ENCODE peak calls at places on chromosomes 3 and 15, in ten cellular contexts. One of them, this sample, is unnamed.

GRCh38 chr3:52227766-52228165 is 2.3 kb upstream of the TLR9 start:
- DNase-seq in MM.1S: no peak
- DNase-seq in body of pancreas: no peak
- DNase-seq in ovary: no peak
- DNase-seq in hepatocyte: no peak
- DNase-seq in esophagus squamous epithelium: no peak
- DNase-seq in pancreas: no peak
- DNase-seq in stomach: no peak
- DNase-seq in tibial artery: no peak
- DNase-seq in PC-3: no peak
- DNase-seq in this sample: no peak

GRCh38 chr15:56758770-56759449 is 25.6 kb upstream of the ZNF280D start:
- DNase-seq in MM.1S: no peak
- DNase-seq in body of pancreas: no peak
- DNase-seq in ovary: no peak
- DNase-seq in hepatocyte: no peak
- DNase-seq in esophagus squamous epithelium: no peak
- DNase-seq in pancreas: no peak
- DNase-seq in stomach: no peak
- DNase-seq in tibial artery: no peak
- DNase-seq in PC-3: peak
- DNase-seq in this sample: no peak

GRCh38 chr15:66269326-66270090 is 16.0 kb upstream of the MEGF11 start:
- DNase-seq in MM.1S: no peak
- DNase-seq in body of pancreas: no peak
- DNase-seq in ovary: no peak
- DNase-seq in hepatocyte: peak
- DNase-seq in esophagus squamous epithelium: no peak
- DNase-seq in pancreas: no peak
- DNase-seq in stomach: no peak
- DNase-seq in tibial artery: no peak
- DNase-seq in PC-3: peak
- DNase-seq in this sample: no peak

GRCh38 chr3:33947272-33948195 is 149.1 kb downstream of the PDCD6IP start:
- DNase-seq in MM.1S: no peak
- DNase-seq in body of pancreas: no peak
- DNase-seq in ovary: no peak
- DNase-seq in hepatocyte: no peak
- DNase-seq in esophagus squamous epithelium: no peak
- DNase-seq in pancreas: no peak
- DNase-seq in stomach: no peak
- DNase-seq in tibial artery: no peak
- DNase-seq in PC-3: no peak
- DNase-seq in this sample: no peak

GRCh38 chr3:27888562-27888961 is 166.4 kb upstream of the EOMES start:
- DNase-seq in MM.1S: no peak
- DNase-seq in body of pancreas: no peak
- DNase-seq in ovary: no peak
- DNase-seq in hepatocyte: no peak
- DNase-seq in esophagus squamous epithelium: no peak
- DNase-seq in pancreas: no peak
- DNase-seq in stomach: no peak
- DNase-seq in tibial artery: no peak
- DNase-seq in PC-3: no peak
- DNase-seq in this sample: no peak

GRCh38 chr3:32569540-32570425 is 875 bp downstream of the DYNC1LI1 start:
- DNase-seq in MM.1S: peak
- DNase-seq in body of pancreas: peak
- DNase-seq in ovary: peak
- DNase-seq in hepatocyte: peak
- DNase-seq in esophagus squamous epithelium: no peak
- DNase-seq in pancreas: peak
- DNase-seq in stomach: peak
- DNase-seq in tibial artery: peak
- DNase-seq in PC-3: peak
- DNase-seq in this sample: peak

GRCh38 chr15:43277901-43278300 is 11.2 kb upstream of the TGM5 start:
- DNase-seq in MM.1S: no peak
- DNase-seq in body of pancreas: no peak
- DNase-seq in ovary: no peak
- DNase-seq in hepatocyte: no peak
- DNase-seq in esophagus squamous epithelium: no peak
- DNase-seq in pancreas: no peak
- DNase-seq in stomach: no peak
- DNase-seq in tibial artery: no peak
- DNase-seq in PC-3: no peak
- DNase-seq in this sample: no peak

GRCh38 chr15:87498545-87498944 is 758.0 kb downstream of the NTRK3 start:
- DNase-seq in MM.1S: no peak
- DNase-seq in body of pancreas: no peak
- DNase-seq in ovary: no peak
- DNase-seq in hepatocyte: peak
- DNase-seq in esophagus squamous epithelium: no peak
- DNase-seq in pancreas: no peak
- DNase-seq in stomach: no peak
- DNase-seq in tibial artery: no peak
- DNase-seq in PC-3: peak
- DNase-seq in this sample: no peak

GRCh38 chr3:105402287-105402801 is 35.6 kb downstream of the ALCAM start:
- DNase-seq in MM.1S: no peak
- DNase-seq in body of pancreas: no peak
- DNase-seq in ovary: no peak
- DNase-seq in hepatocyte: peak
- DNase-seq in esophagus squamous epithelium: no peak
- DNase-seq in pancreas: peak
- DNase-seq in stomach: no peak
- DNase-seq in tibial artery: no peak
- DNase-seq in PC-3: peak
- DNase-seq in this sample: no peak

GRCh38 chr3:52428151-52429005 is 16.5 kb downstream of the SEMA3G start:
- DNase-seq in MM.1S: peak
- DNase-seq in body of pancreas: peak
- DNase-seq in ovary: peak
- DNase-seq in hepatocyte: peak
- DNase-seq in esophagus squamous epithelium: no peak
- DNase-seq in pancreas: no peak
- DNase-seq in stomach: peak
- DNase-seq in tibial artery: peak
- DNase-seq in PC-3: peak
- DNase-seq in this sample: no peak

GRCh38 chr3:90184861-90185260 is 1077.4 kb downstream of the EPHA3 start:
- DNase-seq in MM.1S: no peak
- DNase-seq in body of pancreas: no peak
- DNase-seq in ovary: no peak
- DNase-seq in hepatocyte: no peak
- DNase-seq in esophagus squamous epithelium: no peak
- DNase-seq in pancreas: no peak
- DNase-seq in stomach: no peak
- DNase-seq in tibial artery: no peak
- DNase-seq in PC-3: peak
- DNase-seq in this sample: no peak

GRCh38 chr15:89784686-89784960 is 8.5 kb downstream of the MESP2 start:
- DNase-seq in MM.1S: no peak
- DNase-seq in body of pancreas: no peak
- DNase-seq in ovary: no peak
- DNase-seq in hepatocyte: no peak
- DNase-seq in esophagus squamous epithelium: no peak
- DNase-seq in pancreas: no peak
- DNase-seq in stomach: no peak
- DNase-seq in tibial artery: no peak
- DNase-seq in PC-3: no peak
- DNase-seq in this sample: no peak

GRCh38 chr3:189292667-189293478 is 121.1 kb downstream of the TPRG1 start:
- DNase-seq in MM.1S: no peak
- DNase-seq in body of pancreas: no peak
- DNase-seq in ovary: no peak
- DNase-seq in hepatocyte: no peak
- DNase-seq in esophagus squamous epithelium: no peak
- DNase-seq in pancreas: no peak
- DNase-seq in stomach: no peak
- DNase-seq in tibial artery: no peak
- DNase-seq in PC-3: peak
- DNase-seq in this sample: no peak

GRCh38 chr3:124514681-124515080 is 215.6 kb upstream of the UMPS start:
- DNase-seq in MM.1S: no peak
- DNase-seq in body of pancreas: no peak
- DNase-seq in ovary: no peak
- DNase-seq in hepatocyte: no peak
- DNase-seq in esophagus squamous epithelium: no peak
- DNase-seq in pancreas: no peak
- DNase-seq in stomach: no peak
- DNase-seq in tibial artery: no peak
- DNase-seq in PC-3: peak
- DNase-seq in this sample: no peak

GRCh38 chr3:171784937-171785336 is 25.3 kb downstream of the PLD1 start:
- DNase-seq in MM.1S: no peak
- DNase-seq in body of pancreas: no peak
- DNase-seq in ovary: no peak
- DNase-seq in hepatocyte: no peak
- DNase-seq in esophagus squamous epithelium: no peak
- DNase-seq in pancreas: no peak
- DNase-seq in stomach: no peak
- DNase-seq in tibial artery: no peak
- DNase-seq in PC-3: peak
- DNase-seq in this sample: no peak

GRCh38 chr3:64022451-64023186 is 675 bp downstream of the PSMD6 start:
- DNase-seq in MM.1S: no peak
- DNase-seq in body of pancreas: peak
- DNase-seq in ovary: no peak
- DNase-seq in hepatocyte: peak
- DNase-seq in esophagus squamous epithelium: no peak
- DNase-seq in pancreas: peak
- DNase-seq in stomach: no peak
- DNase-seq in tibial artery: no peak
- DNase-seq in PC-3: peak
- DNase-seq in this sample: no peak

GRCh38 chr3:142981108-142981507 is 17.6 kb upstream of the PAQR9 start:
- DNase-seq in MM.1S: no peak
- DNase-seq in body of pancreas: no peak
- DNase-seq in ovary: no peak
- DNase-seq in hepatocyte: no peak
- DNase-seq in esophagus squamous epithelium: no peak
- DNase-seq in pancreas: no peak
- DNase-seq in stomach: no peak
- DNase-seq in tibial artery: no peak
- DNase-seq in PC-3: no peak
- DNase-seq in this sample: no peak
- TF ChIP-seq CTCF in MM.1S: no peak
- TF ChIP-seq CTCF in body of pancreas: no peak
- TF ChIP-seq CTCF in ovary: no peak
- TF ChIP-seq CTCF in hepatocyte: no peak
- TF ChIP-seq CTCF in esophagus squamous epithelium: no peak
- TF ChIP-seq CTCF in pancreas: no peak
- TF ChIP-seq CTCF in stomach: no peak
- TF ChIP-seq CTCF in tibial artery: no peak
- TF ChIP-seq CTCF in PC-3: no peak
- TF ChIP-seq CTCF in this sample: no peak

GRCh38 chr15:37075777-37076176 is 24.6 kb downstream of the MEIS2 start:
- DNase-seq in MM.1S: no peak
- DNase-seq in body of pancreas: no peak
- DNase-seq in ovary: no peak
- DNase-seq in hepatocyte: no peak
- DNase-seq in esophagus squamous epithelium: no peak
- DNase-seq in pancreas: no peak
- DNase-seq in stomach: no peak
- DNase-seq in tibial artery: no peak
- DNase-seq in PC-3: no peak
- DNase-seq in this sample: no peak
- H3K27ac ChIP-seq in MM.1S: no peak
- H3K27ac ChIP-seq in body of pancreas: no peak
- H3K27ac ChIP-seq in ovary: no peak
- H3K27ac ChIP-seq in hepatocyte: no peak
- H3K27ac ChIP-seq in esophagus squamous epithelium: no peak
- H3K27ac ChIP-seq in pancreas: no peak
- H3K27ac ChIP-seq in stomach: no peak
- H3K27ac ChIP-seq in tibial artery: no peak
- H3K27ac ChIP-seq in PC-3: no peak
- H3K27ac ChIP-seq in this sample: no peak

DNA sequence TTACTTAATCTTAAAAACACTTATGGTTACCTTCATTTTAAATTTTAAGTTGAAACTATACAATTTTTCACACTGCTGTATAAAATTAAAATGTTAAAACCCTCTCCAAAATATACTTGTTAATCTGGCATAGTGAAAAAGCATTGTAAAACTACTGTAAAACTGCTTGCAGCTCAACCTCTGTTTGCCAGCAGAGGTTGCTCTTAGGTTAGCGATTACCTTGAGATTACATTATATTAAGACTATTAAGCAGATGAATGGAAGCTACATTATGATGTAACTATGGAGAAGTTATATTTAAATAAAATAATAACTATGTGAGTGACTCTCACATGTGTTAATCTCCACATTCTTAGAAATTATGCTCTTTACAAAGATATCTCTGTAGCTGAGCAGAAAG is 143.6 kb upstream of the SLITRK3 start:
- DNase-seq in MM.1S: peak
- DNase-seq in body of pancreas: no peak
- DNase-seq in ovary: no peak
- DNase-seq in hepatocyte: peak
- DNase-seq in esophagus squamous epithelium: no peak
- DNase-seq in pancreas: no peak
- DNase-seq in stomach: no peak
- DNase-seq in tibial artery: no peak
- DNase-seq in PC-3: peak
- DNase-seq in this sample: no peak
- TF ChIP-seq CTCF in MM.1S: peak
- TF ChIP-seq CTCF in body of pancreas: no peak
- TF ChIP-seq CTCF in ovary: no peak
- TF ChIP-seq CTCF in hepatocyte: peak
- TF ChIP-seq CTCF in esophagus squamous epithelium: no peak
- TF ChIP-seq CTCF in pancreas: no peak
- TF ChIP-seq CTCF in stomach: no peak
- TF ChIP-seq CTCF in tibial artery: no peak
- TF ChIP-seq CTCF in PC-3: peak
- TF ChIP-seq CTCF in this sample: peak

DNA sequence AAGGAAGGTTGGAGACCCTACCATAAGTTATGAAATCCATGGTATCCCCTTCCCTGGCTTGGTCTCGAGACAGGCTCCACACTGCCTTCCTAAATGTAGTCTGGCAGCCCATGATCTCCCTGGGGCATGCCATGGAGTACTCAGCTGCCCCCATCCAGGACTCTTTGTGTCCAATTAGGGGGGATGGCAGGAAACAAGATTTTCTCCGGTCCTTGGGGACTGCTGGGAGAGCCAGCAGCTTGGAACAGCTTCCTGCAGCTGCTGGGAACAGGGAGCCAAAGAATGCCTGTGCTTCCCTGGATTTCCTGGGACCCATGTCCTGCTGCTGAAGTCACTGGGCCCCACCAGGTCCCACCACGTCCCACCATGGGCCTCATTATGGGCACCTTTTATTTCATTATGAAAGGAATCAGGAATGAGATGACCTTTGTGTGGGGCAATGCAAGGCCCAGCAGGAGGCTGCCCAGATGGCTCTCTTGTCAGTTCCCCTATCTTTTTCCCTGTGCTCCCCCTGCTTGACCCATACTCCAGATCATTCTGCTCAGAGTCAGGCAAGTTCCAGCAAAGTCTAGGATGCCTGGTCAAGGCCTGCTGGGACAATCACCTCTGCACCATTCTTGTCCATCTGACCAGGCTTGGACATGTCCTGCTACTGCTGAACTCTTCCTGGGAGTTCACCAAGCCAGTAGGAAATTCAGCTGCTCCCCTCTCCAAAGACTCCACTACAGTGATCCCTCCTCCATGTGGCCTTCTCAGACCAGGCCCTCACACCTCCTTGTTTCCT is 15.0 kb upstream of the DAG1 start:
- DNase-seq in MM.1S: no peak
- DNase-seq in body of pancreas: no peak
- DNase-seq in ovary: no peak
- DNase-seq in hepatocyte: no peak
- DNase-seq in esophagus squamous epithelium: no peak
- DNase-seq in pancreas: no peak
- DNase-seq in stomach: no peak
- DNase-seq in tibial artery: no peak
- DNase-seq in PC-3: no peak
- DNase-seq in this sample: peak
- H3K27ac ChIP-seq in MM.1S: no peak
- H3K27ac ChIP-seq in body of pancreas: peak
- H3K27ac ChIP-seq in ovary: no peak
- H3K27ac ChIP-seq in hepatocyte: no peak
- H3K27ac ChIP-seq in esophagus squamous epithelium: no peak
- H3K27ac ChIP-seq in pancreas: peak
- H3K27ac ChIP-seq in stomach: no peak
- H3K27ac ChIP-seq in tibial artery: peak
- H3K27ac ChIP-seq in PC-3: no peak
- H3K27ac ChIP-seq in this sample: no peak